ENCODE peak calls at places on chromosomes 16 and 17, in six cellular contexts. L is AG09309, A is epithelial cell of esophagus, V is HL-60, N is H1, W is mesendoderm. K is an unnamed sample.

GRCh38 chr16:65125871-65126270 is 4.0 kb upstream of the CDH11 start:
- DNase-seq in L (no peak), A (peak), V (no peak), N (no peak), W (peak), K (no peak)

GRCh38 chr16:30430428-30430970 is 669 bp upstream of the DCTPP1 start:
- DNase-seq in L (no peak), A (no peak), V (peak), N (no peak), W (no peak), K (no peak)

GRCh38 chr17:64240741-64241347 is 22.2 kb downstream of the TEX2 start:
- DNase-seq in L (peak), A (peak), V (no peak), N (no peak), W (peak), K (peak)

GRCh38 chr17:74952431-74953128 is 16.9 kb downstream of the OTOP3 start:
- DNase-seq in L (no peak), A (no peak), V (no peak), N (no peak), W (no peak), K (no peak)

GRCh38 chr17:70552230-70552981 is 383.1 kb downstream of the KCNJ2 start:
- DNase-seq in L (peak), A (peak), V (peak), N (no peak), W (peak), K (peak)

GRCh38 chr16:3814755-3815154 is 65.8 kb downstream of the CREBBP start:
- DNase-seq in L (no peak), A (no peak), V (no peak), N (no peak), W (no peak), K (no peak)

GRCh38 chr16:81444448-81445121 is at the start of gene CMIP:
- DNase-seq in L (no peak), A (peak), V (peak), N (peak), W (peak), K (peak)

GRCh38 chr17:61405686-61406542 is 6.3 kb downstream of the TBX2 start:
- DNase-seq in L (no peak), A (no peak), V (no peak), N (peak), W (no peak), K (no peak)

GRCh38 chr17:21394265-21394664 is 18.1 kb downstream of the KCNJ12 start:
- DNase-seq in L (peak), A (peak), V (no peak), N (no peak), W (no peak), K (peak)

GRCh38 chr16:63943568-63943967 is 1178.3 kb downstream of the CDH11 start:
- DNase-seq in L (no peak), A (no peak), V (no peak), N (no peak), W (no peak), K (no peak)

GRCh38 chr16:77876776-77877175 is 88.4 kb downstream of the VAT1L start:
- DNase-seq in L (no peak), A (no peak), V (no peak), N (no peak), W (no peak), K (no peak)

GRCh38 chr16:77869997-77870813 is 81.8 kb downstream of the VAT1L start:
- DNase-seq in L (no peak), A (no peak), V (no peak), N (no peak), W (peak), K (no peak)

GRCh38 chr16:77874347-77874746 is 86.0 kb downstream of the VAT1L start:
- DNase-seq in L (no peak), A (no peak), V (no peak), N (no peak), W (no peak), K (no peak)

GRCh38 chr16:77871932-77872331 is 83.6 kb downstream of the VAT1L start:
- DNase-seq in L (no peak), A (no peak), V (no peak), N (no peak), W (no peak), K (no peak)

DNA sequence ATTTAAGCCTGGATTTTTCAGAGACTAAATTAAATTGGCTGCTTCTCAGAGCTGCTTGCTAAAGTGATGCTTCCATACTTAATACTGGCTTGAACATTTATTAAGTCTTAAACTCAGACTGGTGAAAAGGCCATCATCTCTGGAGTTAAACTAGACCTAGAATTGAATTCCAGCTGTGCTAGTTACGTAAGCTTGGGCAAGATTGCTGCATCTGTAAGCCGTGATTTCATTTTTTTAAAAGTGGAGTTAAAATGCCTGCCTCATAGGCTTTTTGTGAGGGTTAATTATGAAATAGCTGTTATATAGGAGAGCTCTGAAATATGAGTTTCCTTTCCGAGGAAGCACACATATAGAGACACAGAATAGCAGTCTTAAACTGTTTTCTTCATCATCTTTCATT is 84.7 kb downstream of the VAT1L start:
- DNase-seq in L (no peak), A (no peak), V (no peak), N (no peak), W (no peak), K (no peak)
- H3K4me3 ChIP-seq in L (no peak), A (no peak), V (no peak), N (no peak), W (no peak), K (no peak)

GRCh38 chr17:42110301-42111264 is 1.9 kb downstream of the DHX58 start:
- DNase-seq in L (no peak), A (no peak), V (no peak), N (no peak), W (no peak), K (no peak)

GRCh38 chr17:42109086-42109485 is 3.4 kb downstream of the DHX58 start:
- DNase-seq in L (no peak), A (no peak), V (no peak), N (no peak), W (no peak), K (no peak)

GRCh38 chr17:42111901-42112551 is 488 bp downstream of the DHX58 start:
- DNase-seq in L (no peak), A (peak), V (no peak), N (no peak), W (no peak), K (no peak)

GRCh38 chr17:42112552-42113176 is at the start of gene DHX58:
- DNase-seq in L (peak), A (peak), V (peak), N (no peak), W (no peak), K (no peak)

DNA sequence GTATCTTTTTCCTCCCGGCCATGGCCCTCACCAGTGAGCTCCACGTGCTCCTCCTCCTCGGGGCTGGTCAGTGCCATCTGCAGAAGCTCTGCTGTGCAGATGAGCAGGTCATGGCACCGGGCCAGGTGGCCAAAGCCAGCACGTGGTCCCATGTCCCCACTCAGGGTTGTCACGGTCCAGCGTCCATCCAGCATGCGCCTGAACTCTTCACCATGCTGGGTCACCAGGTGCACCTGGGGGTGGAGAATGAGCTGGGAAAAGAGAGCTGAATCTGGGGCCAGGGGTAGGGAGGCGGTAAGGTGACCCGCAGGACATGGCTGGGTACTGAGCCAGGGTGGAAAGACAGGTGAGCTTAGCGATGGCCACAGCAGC is 1.3 kb downstream of the DHX58 start:
- DNase-seq in L (no peak), A (no peak), V (no peak), N (no peak), W (no peak), K (no peak)
- H3K4me3 ChIP-seq in L (no peak), A (no peak), V (no peak), N (no peak), W (no peak), K (no peak)

DNA sequence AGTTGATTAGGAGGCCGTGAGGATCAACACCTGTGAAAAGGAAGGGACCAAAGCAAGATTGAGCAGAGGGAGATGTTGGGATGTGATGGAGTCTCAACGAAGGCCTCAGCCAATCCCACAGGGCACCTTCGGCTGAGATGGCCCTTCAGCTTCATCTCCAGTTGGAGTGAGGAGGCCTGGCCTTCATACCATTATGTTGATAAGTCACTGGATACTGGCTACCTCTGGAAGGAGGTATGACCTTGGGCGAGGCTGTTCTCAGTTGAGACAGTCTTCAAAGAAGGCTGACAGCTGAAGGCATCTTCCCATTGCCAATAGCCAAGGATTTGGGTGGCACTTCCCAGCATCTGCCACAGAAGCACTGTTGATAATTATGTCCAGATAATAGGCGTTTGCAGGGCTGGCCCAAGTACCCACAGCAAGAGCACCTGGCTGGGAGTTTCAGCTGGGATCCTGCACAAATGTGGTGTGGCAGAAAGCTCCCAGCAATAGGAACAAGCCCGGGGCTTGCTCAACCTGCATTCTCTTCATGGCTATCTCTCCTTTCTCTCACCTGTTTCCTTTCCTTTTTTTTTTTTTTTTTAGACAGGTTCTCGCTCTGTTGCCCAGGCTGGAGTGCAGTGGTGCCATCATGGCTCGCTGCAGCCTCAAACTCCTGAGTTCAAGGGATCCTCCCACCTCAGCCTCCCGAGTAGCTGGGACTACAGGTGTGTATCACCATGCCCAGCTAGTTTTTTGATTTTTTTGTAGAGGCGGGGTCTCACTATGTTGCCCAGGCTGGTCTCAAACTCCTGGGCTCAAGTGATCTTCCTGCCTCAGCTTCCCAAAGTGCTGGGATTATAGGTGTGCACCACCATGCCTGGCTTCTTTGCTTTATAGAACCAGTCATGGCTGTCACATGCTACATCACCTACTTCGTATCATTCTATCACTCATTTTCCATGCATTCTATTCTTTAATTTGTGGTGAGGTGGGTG is 18.2 kb upstream of the MAP3K14 start:
- DNase-seq in L (no peak), A (no peak), V (no peak), N (no peak), W (no peak), K (no peak)
- H3K4me3 ChIP-seq in L (no peak), A (no peak), V (no peak), N (no peak), W (no peak), K (no peak)

GRCh38 chr16:2717360-2718263 is 2.4 kb downstream of the PRSS27 start:
- DNase-seq in L (no peak), A (no peak), V (no peak), N (no peak), W (no peak), K (no peak)
- H3K4me3 ChIP-seq in L (no peak), A (no peak), V (no peak), N (no peak), W (no peak), K (no peak)

DNA sequence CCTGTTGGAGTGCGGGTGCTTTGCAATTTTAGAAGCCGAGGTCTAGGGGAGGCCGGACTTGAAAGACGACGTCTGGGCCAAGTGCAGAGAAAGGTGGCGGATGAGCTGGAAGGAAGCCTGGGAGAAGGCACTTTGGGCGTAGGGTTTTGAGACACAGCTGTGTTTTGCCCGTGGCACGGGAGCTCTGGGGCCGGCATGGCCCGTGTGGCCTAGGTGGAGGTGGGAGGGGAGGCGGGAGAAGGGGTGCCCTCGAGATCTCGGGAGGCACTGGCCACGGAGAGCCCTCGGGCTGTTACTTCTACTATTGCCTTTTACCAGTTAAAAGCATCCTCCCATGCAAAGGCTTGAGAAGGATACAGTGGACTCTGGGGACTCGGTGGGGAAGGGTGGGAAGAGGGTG is 161.9 kb downstream of the FOXL1 start:
- DNase-seq in L (no peak), A (no peak), V (no peak), N (no peak), W (no peak), K (no peak)
- H3K4me3 ChIP-seq in L (no peak), A (no peak), V (no peak), N (no peak), W (no peak), K (no peak)

K was measured in PC-3.